ENCODE peak calls at places on chromosomes 11 and 22, in nine cellular contexts. One of them, this sample, is unnamed. For H3K4me1, the result is how much of the 10 kb centered on the place peaks cover.

GRCh38 chr11:119727523-119728081 is 1.4 kb downstream of the NECTIN1 start:
- DNase-seq in uterus: peak
- DNase-seq in spleen: peak
- DNase-seq in testis: no peak
- DNase-seq in body of pancreas: peak
- DNase-seq in ovary: peak
- DNase-seq in tibial nerve: no peak
- DNase-seq in upper lobe of left lung: peak
- DNase-seq in vagina: no peak
- DNase-seq in this sample: peak

GRCh38 chr22:45511847-45512261 is 9.2 kb downstream of the FBLN1 start:
- DNase-seq in uterus: peak
- DNase-seq in vagina: peak
- DNase-seq in tibial nerve: peak
- DNase-seq in upper lobe of left lung: no peak
- DNase-seq in body of pancreas: peak
- DNase-seq in ovary: peak
- DNase-seq in spleen: no peak
- DNase-seq in testis: peak
- DNase-seq in this sample: no peak

GRCh38 chr22:27581241-27581640 is 220.3 kb downstream of the MN1 start:
- DNase-seq in body of pancreas: no peak
- DNase-seq in ovary: no peak
- DNase-seq in testis: no peak
- DNase-seq in spleen: peak
- DNase-seq in uterus: no peak
- DNase-seq in upper lobe of left lung: no peak
- DNase-seq in vagina: no peak
- DNase-seq in tibial nerve: no peak
- DNase-seq in this sample: no peak

GRCh38 chr11:65781152-65781961 is 581 bp upstream of the AP5B1 start:
- DNase-seq in testis: no peak
- DNase-seq in uterus: no peak
- DNase-seq in ovary: no peak
- DNase-seq in upper lobe of left lung: no peak
- DNase-seq in tibial nerve: no peak
- DNase-seq in vagina: peak
- DNase-seq in spleen: peak
- DNase-seq in body of pancreas: no peak
- DNase-seq in this sample: peak

GRCh38 chr11:7968686-7969085 is 3.4 kb upstream of the NLRP10 start:
- DNase-seq in vagina: no peak
- DNase-seq in uterus: no peak
- DNase-seq in ovary: no peak
- DNase-seq in testis: no peak
- DNase-seq in body of pancreas: no peak
- DNase-seq in spleen: no peak
- DNase-seq in upper lobe of left lung: no peak
- DNase-seq in tibial nerve: no peak
- DNase-seq in this sample: no peak

GRCh38 chr11:65643971-65644370 is 6.1 kb downstream of the SIPA1 start:
- DNase-seq in vagina: no peak
- DNase-seq in upper lobe of left lung: no peak
- DNase-seq in body of pancreas: no peak
- DNase-seq in uterus: no peak
- DNase-seq in ovary: no peak
- DNase-seq in spleen: no peak
- DNase-seq in testis: no peak
- DNase-seq in tibial nerve: no peak
- DNase-seq in this sample: no peak

GRCh38 chr11:22244986-22245592 is 52.2 kb downstream of the ANO5 start:
- DNase-seq in uterus: no peak
- DNase-seq in tibial nerve: no peak
- DNase-seq in spleen: no peak
- DNase-seq in upper lobe of left lung: peak
- DNase-seq in ovary: no peak
- DNase-seq in body of pancreas: peak
- DNase-seq in vagina: no peak
- DNase-seq in testis: peak
- DNase-seq in this sample: no peak

GRCh38 chr11:61996933-61997332 is 29.5 kb upstream of the FTH1 start:
- DNase-seq in ovary: no peak
- DNase-seq in testis: peak
- DNase-seq in uterus: no peak
- DNase-seq in tibial nerve: no peak
- DNase-seq in body of pancreas: no peak
- DNase-seq in spleen: no peak
- DNase-seq in upper lobe of left lung: no peak
- DNase-seq in vagina: no peak
- DNase-seq in this sample: no peak

DNA sequence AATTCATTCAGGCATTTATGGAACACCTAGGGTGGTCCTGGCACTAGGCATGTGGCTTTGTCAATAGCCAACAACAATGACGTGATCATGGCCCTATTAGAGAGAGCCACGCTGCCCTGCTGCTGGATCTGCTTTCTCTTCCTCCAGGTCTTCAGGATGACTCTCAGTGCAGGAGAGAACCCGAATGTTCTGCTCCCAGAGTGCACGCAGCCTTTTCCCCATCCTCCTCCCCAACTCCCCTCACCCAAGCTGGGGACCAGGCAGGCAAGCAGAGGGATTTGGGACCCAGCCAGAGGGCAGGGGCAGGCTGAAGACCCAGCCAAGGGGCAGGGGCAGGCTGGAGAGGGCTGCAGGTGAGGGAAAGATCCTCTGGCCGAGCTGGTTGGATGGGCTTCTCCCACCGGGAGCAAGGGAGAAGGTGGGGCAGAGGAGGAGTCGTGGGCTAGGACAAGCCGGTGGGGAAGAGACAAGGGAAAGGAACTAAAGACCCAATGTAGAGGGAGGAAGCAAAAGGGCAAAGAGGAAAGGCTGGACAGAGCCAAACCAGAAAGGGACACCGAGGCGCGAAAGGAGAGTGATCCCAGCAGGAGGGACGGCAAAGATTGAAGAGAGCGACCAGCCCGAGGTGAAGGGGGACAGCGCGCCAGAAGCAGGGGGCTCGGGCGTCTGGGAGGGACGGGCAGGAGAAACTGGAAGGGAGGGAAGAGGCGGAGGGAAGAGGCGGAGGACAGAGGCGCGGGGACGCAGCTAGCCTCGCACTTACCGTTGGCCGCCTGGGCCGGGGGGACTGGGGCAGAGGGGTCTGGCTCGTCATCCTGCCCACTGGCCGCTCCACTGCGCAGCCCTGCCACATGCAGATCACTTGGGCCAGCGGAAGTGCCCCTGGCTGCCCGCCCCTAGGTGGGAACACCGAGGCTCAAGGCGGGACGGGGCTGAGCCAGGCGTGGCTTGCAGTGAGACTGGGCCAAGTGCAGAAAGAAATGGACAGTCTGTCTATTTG is at the start of gene KCTD14:
- DNase-seq in tibial nerve: no peak
- DNase-seq in vagina: no peak
- DNase-seq in uterus: peak
- DNase-seq in body of pancreas: peak
- DNase-seq in upper lobe of left lung: peak
- DNase-seq in ovary: no peak
- DNase-seq in testis: peak
- DNase-seq in spleen: no peak
- DNase-seq in this sample: peak
- TF ChIP-seq POLR2A in tibial nerve: no peak
- TF ChIP-seq POLR2A in vagina: no peak
- TF ChIP-seq POLR2A in uterus: peak
- TF ChIP-seq POLR2A in body of pancreas: peak
- TF ChIP-seq POLR2A in upper lobe of left lung: no peak
- TF ChIP-seq POLR2A in ovary: no peak
- TF ChIP-seq POLR2A in testis: no peak
- TF ChIP-seq POLR2A in spleen: no peak
- TF ChIP-seq POLR2A in this sample: peak

GRCh38 chr22:22161924-22162851 is 82.4 kb upstream of the VPREB1 start:
- DNase-seq in vagina: no peak
- DNase-seq in ovary: no peak
- DNase-seq in testis: no peak
- DNase-seq in body of pancreas: no peak
- DNase-seq in uterus: no peak
- DNase-seq in spleen: peak
- DNase-seq in tibial nerve: no peak
- DNase-seq in upper lobe of left lung: no peak
- DNase-seq in this sample: no peak
- H3K4me1 ChIP-seq in vagina: under half
- H3K4me1 ChIP-seq in ovary: under half
- H3K4me1 ChIP-seq in testis: under half
- H3K4me1 ChIP-seq in body of pancreas: under half
- H3K4me1 ChIP-seq in uterus: under half
- H3K4me1 ChIP-seq in spleen: under half
- H3K4me1 ChIP-seq in tibial nerve: under half
- H3K4me1 ChIP-seq in upper lobe of left lung: under half
- H3K4me1 ChIP-seq in this sample: under half

GRCh38 chr11:69716099-69716498 is 12.3 kb upstream of the FGF19 start:
- DNase-seq in ovary: no peak
- DNase-seq in upper lobe of left lung: no peak
- DNase-seq in spleen: no peak
- DNase-seq in uterus: no peak
- DNase-seq in vagina: no peak
- DNase-seq in body of pancreas: no peak
- DNase-seq in tibial nerve: no peak
- DNase-seq in testis: no peak
- DNase-seq in this sample: no peak

GRCh38 chr11:69716891-69717747 is 13.3 kb upstream of the FGF19 start:
- DNase-seq in body of pancreas: no peak
- DNase-seq in ovary: no peak
- DNase-seq in vagina: no peak
- DNase-seq in upper lobe of left lung: no peak
- DNase-seq in uterus: no peak
- DNase-seq in tibial nerve: no peak
- DNase-seq in spleen: no peak
- DNase-seq in testis: no peak
- DNase-seq in this sample: no peak

GRCh38 chr11:69715446-69715845 is 11.6 kb upstream of the FGF19 start:
- DNase-seq in tibial nerve: no peak
- DNase-seq in vagina: no peak
- DNase-seq in upper lobe of left lung: no peak
- DNase-seq in ovary: no peak
- DNase-seq in body of pancreas: no peak
- DNase-seq in testis: no peak
- DNase-seq in spleen: no peak
- DNase-seq in uterus: no peak
- DNase-seq in this sample: no peak

GRCh38 chr11:69718912-69719311 is 15.1 kb upstream of the FGF19 start:
- DNase-seq in vagina: no peak
- DNase-seq in spleen: no peak
- DNase-seq in body of pancreas: no peak
- DNase-seq in testis: no peak
- DNase-seq in uterus: no peak
- DNase-seq in tibial nerve: no peak
- DNase-seq in upper lobe of left lung: no peak
- DNase-seq in ovary: no peak
- DNase-seq in this sample: no peak

DNA sequence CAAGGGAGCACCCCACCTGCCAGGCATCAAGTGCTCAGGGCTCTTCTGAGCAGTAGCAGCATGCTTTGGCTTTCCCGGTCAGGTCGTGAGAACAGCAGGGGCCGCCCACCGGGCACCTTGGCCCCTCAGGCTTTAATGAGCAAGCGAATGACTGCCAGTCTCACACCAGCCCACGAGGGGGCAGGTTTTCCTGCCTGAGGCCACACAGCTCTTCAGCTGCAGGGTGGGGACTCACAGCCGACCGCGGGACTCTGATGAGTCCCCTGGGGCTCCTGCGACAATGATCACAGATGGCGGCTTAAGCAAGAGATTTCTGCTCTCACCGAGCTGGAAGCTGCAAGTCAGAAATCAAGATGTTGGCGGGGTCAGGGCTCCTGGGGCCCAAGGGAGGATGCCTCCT is 14.3 kb upstream of the FGF19 start:
- DNase-seq in ovary: no peak
- DNase-seq in spleen: no peak
- DNase-seq in upper lobe of left lung: no peak
- DNase-seq in tibial nerve: no peak
- DNase-seq in vagina: no peak
- DNase-seq in body of pancreas: no peak
- DNase-seq in uterus: no peak
- DNase-seq in testis: peak
- DNase-seq in this sample: no peak
- TF ChIP-seq CTCF in ovary: no peak
- TF ChIP-seq CTCF in spleen: no peak
- TF ChIP-seq CTCF in upper lobe of left lung: peak
- TF ChIP-seq CTCF in tibial nerve: peak
- TF ChIP-seq CTCF in vagina: no peak
- TF ChIP-seq CTCF in body of pancreas: no peak
- TF ChIP-seq CTCF in uterus: no peak
- TF ChIP-seq CTCF in testis: no peak
- TF ChIP-seq CTCF in this sample: no peak

GRCh38 chr22:37230673-37231405 is 13.2 kb downstream of the RAC2 start:
- DNase-seq in vagina: no peak
- DNase-seq in tibial nerve: no peak
- DNase-seq in uterus: no peak
- DNase-seq in spleen: peak
- DNase-seq in upper lobe of left lung: no peak
- DNase-seq in testis: peak
- DNase-seq in body of pancreas: no peak
- DNase-seq in ovary: no peak
- DNase-seq in this sample: no peak

GRCh38 chr22:37229805-37230672 is 14.0 kb downstream of the RAC2 start:
- DNase-seq in uterus: no peak
- DNase-seq in body of pancreas: no peak
- DNase-seq in spleen: peak
- DNase-seq in vagina: no peak
- DNase-seq in tibial nerve: no peak
- DNase-seq in ovary: no peak
- DNase-seq in upper lobe of left lung: peak
- DNase-seq in testis: no peak
- DNase-seq in this sample: no peak

GRCh38 chr22:37231406-37232139 is 12.5 kb downstream of the RAC2 start:
- DNase-seq in spleen: peak
- DNase-seq in upper lobe of left lung: no peak
- DNase-seq in ovary: no peak
- DNase-seq in body of pancreas: no peak
- DNase-seq in vagina: no peak
- DNase-seq in uterus: no peak
- DNase-seq in testis: no peak
- DNase-seq in tibial nerve: no peak
- DNase-seq in this sample: no peak

GRCh38 chr22:37228106-37229011 is 15.7 kb downstream of the RAC2 start:
- DNase-seq in ovary: no peak
- DNase-seq in spleen: peak
- DNase-seq in vagina: no peak
- DNase-seq in body of pancreas: no peak
- DNase-seq in tibial nerve: no peak
- DNase-seq in uterus: no peak
- DNase-seq in upper lobe of left lung: peak
- DNase-seq in testis: no peak
- DNase-seq in this sample: no peak

GRCh38 chr22:37229012-37229804 is 14.9 kb downstream of the RAC2 start:
- DNase-seq in tibial nerve: no peak
- DNase-seq in uterus: no peak
- DNase-seq in spleen: peak
- DNase-seq in testis: no peak
- DNase-seq in vagina: no peak
- DNase-seq in upper lobe of left lung: no peak
- DNase-seq in ovary: no peak
- DNase-seq in body of pancreas: peak
- DNase-seq in this sample: no peak
- TF ChIP-seq POLR2A in tibial nerve: no peak
- TF ChIP-seq POLR2A in uterus: no peak
- TF ChIP-seq POLR2A in spleen: no peak
- TF ChIP-seq POLR2A in testis: no peak
- TF ChIP-seq POLR2A in vagina: no peak
- TF ChIP-seq POLR2A in upper lobe of left lung: no peak
- TF ChIP-seq POLR2A in ovary: no peak
- TF ChIP-seq POLR2A in body of pancreas: no peak
- TF ChIP-seq POLR2A in this sample: no peak

This sample was measured in prostate gland.